ENCODE peak calls at places on chromosome 16, in six cellular contexts. L is GM19239; P is fibroblast of pulmonary artery; F is left ventricle myocardium superior; Q is HuH-7.5; O is naive thymus-derived CD8-positive, alpha-beta T cell. A is an unnamed sample.

GRCh38 chr16:23092072-23092800 is 57.0 kb downstream of the USP31 start:
- DNase-seq in F (no peak), O (no peak), Q (no peak), L (no peak), P (no peak), A (no peak)

GRCh38 chr16:24208710-24209109 is 47.4 kb upstream of the CACNG3 start:
- DNase-seq in Q (no peak), F (no peak), O (no peak), P (no peak), L (no peak), A (no peak)

GRCh38 chr16:68328151-68328859 is 17.5 kb downstream of the PRMT7 start:
- DNase-seq in P (peak), F (peak), L (peak), Q (peak), O (peak), A (peak)

GRCh38 chr16:28157768-28158535 is 53.8 kb downstream of the XPO6 start:
- DNase-seq in F (no peak), O (no peak), Q (no peak), P (peak), L (no peak), A (no peak)

GRCh38 chr16:80319181-80319580 is 221.6 kb upstream of the DYNLRB2 start:
- DNase-seq in L (no peak), P (no peak), F (no peak), O (no peak), Q (peak), A (no peak)

GRCh38 chr16:22664561-22664997 is 149.4 kb upstream of the HS3ST2 start:
- DNase-seq in Q (no peak), O (no peak), L (no peak), F (no peak), P (no peak), A (no peak)

GRCh38 chr16:69727916-69728270 is 1.5 kb upstream of the NQO1 start:
- DNase-seq in Q (no peak), L (no peak), P (no peak), F (peak), O (no peak), A (no peak)

GRCh38 chr16:10182186-10182683 is at the start of gene GRIN2A:
- DNase-seq in P (no peak), Q (no peak), O (no peak), F (no peak), L (no peak), A (no peak)

GRCh38 chr16:88200896-88201185 is 181.9 kb upstream of the ZNF469 start:
- DNase-seq in O (no peak), Q (no peak), P (no peak), F (no peak), L (no peak), A (no peak)

GRCh38 chr16:4323845-4324478 is 8.1 kb downstream of the GLIS2 start:
- DNase-seq in L (no peak), Q (no peak), P (peak), O (no peak), F (peak), A (no peak)

GRCh38 chr16:78437352-78437968 is 338.0 kb downstream of the WWOX start:
- DNase-seq in Q (peak), F (no peak), L (peak), P (peak), O (no peak), A (peak)